ENCODE peak calls at places on chromosomes 3 and 15, in five cellular contexts. One of them, this sample, is unnamed.

GRCh38 chr15:91225728-91226127 is 125.7 kb downstream of the SV2B start:
- DNase-seq in brain microvascular endothelial cell: no peak
- DNase-seq in bronchial epithelial cell: no peak
- DNase-seq in RWPE1: no peak
- DNase-seq in GM10248: no peak
- DNase-seq in this sample: no peak

GRCh38 chr3:173045770-173046382 is 95.2 kb downstream of the SPATA16 start:
- DNase-seq in brain microvascular endothelial cell: no peak
- DNase-seq in bronchial epithelial cell: peak
- DNase-seq in RWPE1: no peak
- DNase-seq in GM10248: no peak
- DNase-seq in this sample: no peak

GRCh38 chr15:32723171-32723948 is 5.6 kb downstream of the GREM1 start:
- DNase-seq in brain microvascular endothelial cell: no peak
- DNase-seq in bronchial epithelial cell: no peak
- DNase-seq in RWPE1: no peak
- DNase-seq in GM10248: peak
- DNase-seq in this sample: no peak

GRCh38 chr3:194913281-194913680 is 227.6 kb downstream of the FAM43A start:
- DNase-seq in brain microvascular endothelial cell: no peak
- DNase-seq in bronchial epithelial cell: no peak
- DNase-seq in RWPE1: no peak
- DNase-seq in GM10248: no peak
- DNase-seq in this sample: no peak

GRCh38 chr15:60392601-60392985 is 5.2 kb downstream of the ANXA2 start:
- DNase-seq in brain microvascular endothelial cell: peak
- DNase-seq in bronchial epithelial cell: peak
- DNase-seq in RWPE1: peak
- DNase-seq in GM10248: no peak
- DNase-seq in this sample: no peak

GRCh38 chr15:92069308-92070244 is 216.1 kb downstream of the SLCO3A1 start:
- DNase-seq in brain microvascular endothelial cell: peak
- DNase-seq in bronchial epithelial cell: peak
- DNase-seq in RWPE1: peak
- DNase-seq in GM10248: no peak
- DNase-seq in this sample: no peak

GRCh38 chr15:101489236-101489632 is 273 bp downstream of the PCSK6 start:
- DNase-seq in brain microvascular endothelial cell: no peak
- DNase-seq in bronchial epithelial cell: no peak
- DNase-seq in RWPE1: peak
- DNase-seq in GM10248: peak
- DNase-seq in this sample: no peak

GRCh38 chr3:42906085-42906904 is at the start of gene ZNF662:
- DNase-seq in brain microvascular endothelial cell: no peak
- DNase-seq in bronchial epithelial cell: no peak
- DNase-seq in RWPE1: peak
- DNase-seq in GM10248: no peak
- DNase-seq in this sample: no peak

GRCh38 chr3:128269796-128270195 is 116.5 kb downstream of the EEFSEC start:
- DNase-seq in brain microvascular endothelial cell: no peak
- DNase-seq in bronchial epithelial cell: no peak
- DNase-seq in RWPE1: no peak
- DNase-seq in GM10248: no peak
- DNase-seq in this sample: no peak

GRCh38 chr15:68553994-68554715 is 24.6 kb upstream of the CORO2B start:
- DNase-seq in brain microvascular endothelial cell: peak
- DNase-seq in bronchial epithelial cell: peak
- DNase-seq in RWPE1: peak
- DNase-seq in GM10248: peak
- DNase-seq in this sample: peak

GRCh38 chr15:24858737-24859601 is 95.8 kb upstream of the SNRPN start:
- DNase-seq in brain microvascular endothelial cell: no peak
- DNase-seq in bronchial epithelial cell: no peak
- DNase-seq in RWPE1: no peak
- DNase-seq in GM10248: no peak
- DNase-seq in this sample: peak

GRCh38 chr3:141100112-141100511 is 49.0 kb downstream of the SPSB4 start:
- DNase-seq in brain microvascular endothelial cell: no peak
- DNase-seq in bronchial epithelial cell: no peak
- DNase-seq in RWPE1: no peak
- DNase-seq in GM10248: no peak
- DNase-seq in this sample: no peak

GRCh38 chr3:141102372-141102771 is 51.2 kb downstream of the SPSB4 start:
- DNase-seq in brain microvascular endothelial cell: no peak
- DNase-seq in bronchial epithelial cell: no peak
- DNase-seq in RWPE1: no peak
- DNase-seq in GM10248: no peak
- DNase-seq in this sample: no peak

GRCh38 chr3:141103067-141103466 is 51.9 kb downstream of the SPSB4 start:
- DNase-seq in brain microvascular endothelial cell: no peak
- DNase-seq in bronchial epithelial cell: no peak
- DNase-seq in RWPE1: no peak
- DNase-seq in GM10248: no peak
- DNase-seq in this sample: no peak

GRCh38 chr3:141103503-141103902 is 52.4 kb downstream of the SPSB4 start:
- DNase-seq in brain microvascular endothelial cell: no peak
- DNase-seq in bronchial epithelial cell: no peak
- DNase-seq in RWPE1: no peak
- DNase-seq in GM10248: no peak
- DNase-seq in this sample: no peak

DNA sequence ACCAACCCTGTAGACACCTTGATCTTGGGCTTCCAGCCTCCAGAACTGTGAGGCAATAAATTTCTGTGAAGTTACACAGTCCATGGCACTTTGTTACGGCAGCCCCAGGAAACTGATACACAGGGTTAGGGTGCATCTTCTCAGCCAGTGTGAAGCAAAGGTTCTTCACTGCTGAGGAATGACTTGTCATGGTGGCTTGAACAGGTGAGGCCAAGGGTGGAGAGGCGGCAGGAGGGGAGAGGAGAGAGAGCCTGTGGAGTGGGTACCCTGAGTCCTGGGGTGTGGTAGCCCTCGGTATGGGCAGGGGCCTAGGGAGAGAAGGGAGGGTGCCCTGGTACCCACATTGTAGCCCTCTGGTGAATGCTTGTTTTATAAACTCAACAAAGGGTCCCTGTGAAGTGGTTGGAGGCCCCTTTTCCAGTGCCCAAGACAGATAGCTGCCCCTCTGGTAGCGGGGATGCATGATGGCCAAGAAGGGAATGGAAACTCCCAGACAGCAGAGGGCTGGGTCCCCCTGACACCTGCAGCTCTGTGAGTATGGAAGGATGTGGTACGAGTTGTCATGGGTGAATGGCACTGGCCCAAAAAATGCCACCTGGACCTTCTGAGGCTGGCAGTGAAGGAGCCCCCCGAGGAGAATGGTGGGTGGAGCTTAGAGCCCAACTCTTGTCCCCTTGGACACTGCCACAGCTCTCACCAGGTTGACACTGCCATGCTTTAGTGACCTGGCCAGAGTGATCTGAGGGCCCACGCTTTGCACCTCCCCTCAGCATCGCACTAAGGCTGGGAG is 49.6 kb downstream of the SPSB4 start:
- DNase-seq in brain microvascular endothelial cell: no peak
- DNase-seq in bronchial epithelial cell: no peak
- DNase-seq in RWPE1: no peak
- DNase-seq in GM10248: no peak
- DNase-seq in this sample: no peak
- TF ChIP-seq CTCF in brain microvascular endothelial cell: no peak
- TF ChIP-seq CTCF in bronchial epithelial cell: no peak
- TF ChIP-seq CTCF in RWPE1: no peak
- TF ChIP-seq CTCF in GM10248: no peak
- TF ChIP-seq CTCF in this sample: no peak

GRCh38 chr3:4980229-4981159 is 1.3 kb downstream of the BHLHE40 start:
- DNase-seq in brain microvascular endothelial cell: peak
- DNase-seq in bronchial epithelial cell: peak
- DNase-seq in RWPE1: peak
- DNase-seq in GM10248: peak
- DNase-seq in this sample: peak

GRCh38 chr3:4983739-4984510 is 4.7 kb downstream of the BHLHE40 start:
- DNase-seq in brain microvascular endothelial cell: peak
- DNase-seq in bronchial epithelial cell: peak
- DNase-seq in RWPE1: peak
- DNase-seq in GM10248: peak
- DNase-seq in this sample: no peak

GRCh38 chr3:4981160-4981687 is 2.0 kb downstream of the BHLHE40 start:
- DNase-seq in brain microvascular endothelial cell: peak
- DNase-seq in bronchial epithelial cell: peak
- DNase-seq in RWPE1: no peak
- DNase-seq in GM10248: no peak
- DNase-seq in this sample: no peak

GRCh38 chr3:4982773-4983738 is 3.8 kb downstream of the BHLHE40 start:
- DNase-seq in brain microvascular endothelial cell: peak
- DNase-seq in bronchial epithelial cell: peak
- DNase-seq in RWPE1: no peak
- DNase-seq in GM10248: no peak
- DNase-seq in this sample: no peak

DNA sequence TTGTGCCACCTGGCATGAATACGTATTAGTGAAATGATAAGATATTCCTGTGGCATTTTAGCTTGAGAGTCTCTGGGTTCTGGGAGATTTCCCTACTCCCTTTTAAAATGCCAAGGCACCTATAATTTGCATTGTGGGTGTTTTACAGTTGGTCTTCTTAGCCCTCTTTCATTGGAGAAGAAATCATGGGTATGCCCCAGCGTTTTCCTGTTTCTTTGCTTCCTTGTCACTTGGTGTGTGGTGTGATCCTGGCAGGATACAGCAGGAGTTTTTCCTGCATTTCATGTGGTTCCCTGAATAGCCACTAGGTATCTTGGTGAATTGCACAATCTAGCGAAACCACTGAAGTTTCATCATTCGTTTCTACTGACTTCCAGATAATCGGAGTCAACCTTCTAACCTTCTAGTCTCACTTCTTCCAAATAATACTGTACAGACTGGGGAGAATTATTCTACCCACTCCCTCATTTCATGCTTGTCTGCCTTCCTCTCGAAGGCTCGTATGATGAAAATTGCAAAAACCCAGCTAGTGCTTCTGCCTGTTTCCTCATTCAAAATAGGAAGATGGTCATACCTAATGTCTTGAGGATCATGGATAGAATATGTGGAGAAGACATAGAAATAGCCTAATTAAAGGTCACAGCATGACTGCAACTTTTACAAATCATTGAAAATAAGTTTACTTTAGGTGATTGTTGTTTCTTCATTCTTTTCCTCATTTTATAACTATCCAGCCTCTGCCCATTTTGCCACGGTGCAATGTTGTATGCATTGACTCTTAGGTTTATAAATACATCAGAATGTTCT is 2.7 kb downstream of the BHLHE40 start:
- DNase-seq in brain microvascular endothelial cell: peak
- DNase-seq in bronchial epithelial cell: peak
- DNase-seq in RWPE1: no peak
- DNase-seq in GM10248: no peak
- DNase-seq in this sample: no peak
- TF ChIP-seq CTCF in brain microvascular endothelial cell: peak
- TF ChIP-seq CTCF in bronchial epithelial cell: peak
- TF ChIP-seq CTCF in RWPE1: peak
- TF ChIP-seq CTCF in GM10248: no peak
- TF ChIP-seq CTCF in this sample: peak

GRCh38 chr15:40937762-40938529 is 8.8 kb downstream of the DLL4 start:
- DNase-seq in brain microvascular endothelial cell: no peak
- DNase-seq in bronchial epithelial cell: peak
- DNase-seq in RWPE1: peak
- DNase-seq in GM10248: no peak
- DNase-seq in this sample: no peak
- TF ChIP-seq CTCF in brain microvascular endothelial cell: peak
- TF ChIP-seq CTCF in bronchial epithelial cell: peak
- TF ChIP-seq CTCF in RWPE1: peak
- TF ChIP-seq CTCF in GM10248: no peak
- TF ChIP-seq CTCF in this sample: peak

GRCh38 chr3:132285620-132285945 is 31.6 kb upstream of the ACP3 start:
- DNase-seq in brain microvascular endothelial cell: no peak
- DNase-seq in bronchial epithelial cell: no peak
- DNase-seq in RWPE1: no peak
- DNase-seq in GM10248: no peak
- DNase-seq in this sample: no peak

GRCh38 chr3:132284006-132284405 is 33.2 kb upstream of the ACP3 start:
- DNase-seq in brain microvascular endothelial cell: no peak
- DNase-seq in bronchial epithelial cell: no peak
- DNase-seq in RWPE1: no peak
- DNase-seq in GM10248: no peak
- DNase-seq in this sample: no peak

GRCh38 chr3:132286035-132286434 is 31.2 kb upstream of the ACP3 start:
- DNase-seq in brain microvascular endothelial cell: no peak
- DNase-seq in bronchial epithelial cell: no peak
- DNase-seq in RWPE1: no peak
- DNase-seq in GM10248: no peak
- DNase-seq in this sample: no peak

GRCh38 chr3:132284756-132285619 is 32.2 kb upstream of the ACP3 start:
- DNase-seq in brain microvascular endothelial cell: no peak
- DNase-seq in bronchial epithelial cell: no peak
- DNase-seq in RWPE1: no peak
- DNase-seq in GM10248: no peak
- DNase-seq in this sample: no peak

DNA sequence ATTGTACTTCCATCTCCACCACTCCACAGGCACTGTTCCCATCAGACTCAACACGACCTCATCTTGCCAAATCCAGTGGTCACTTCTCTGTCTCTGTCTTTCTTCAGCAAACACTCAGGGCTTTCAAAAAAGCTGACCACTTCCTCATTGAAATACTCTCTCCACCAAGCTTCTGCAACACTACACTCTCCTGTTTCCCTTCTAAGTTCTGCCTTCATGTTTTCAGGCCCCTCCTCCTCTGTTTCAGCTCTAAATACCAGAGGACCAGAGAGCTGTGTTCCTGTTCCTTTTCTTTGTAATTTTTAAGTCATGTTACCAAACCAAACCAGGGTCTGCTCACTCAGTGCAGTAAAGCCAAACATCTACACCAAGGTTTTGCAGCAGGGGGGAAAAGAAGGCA is 33.8 kb upstream of the ACP3 start:
- DNase-seq in brain microvascular endothelial cell: no peak
- DNase-seq in bronchial epithelial cell: no peak
- DNase-seq in RWPE1: no peak
- DNase-seq in GM10248: peak
- DNase-seq in this sample: no peak
- TF ChIP-seq CTCF in brain microvascular endothelial cell: no peak
- TF ChIP-seq CTCF in bronchial epithelial cell: no peak
- TF ChIP-seq CTCF in RWPE1: no peak
- TF ChIP-seq CTCF in GM10248: no peak
- TF ChIP-seq CTCF in this sample: no peak